ENCODE peak calls at places on chromosomes 2 and 18, in five cellular contexts. S is posterior vena cava, A is HS-5, V is NCI-H226, D is H7. C is an unnamed sample.
A peak's percentile ranks its signal among the peaks of the same experiment; 100 is the strongest.

GRCh38 chr2:105739944-105740734 is 4.6 kb upstream of the NCK2 start:
- DNase-seq in S (no peak), A (no peak), V (no peak), D (no peak), C (no peak)

GRCh38 chr2:151508519-151508918 is 98.8 kb downstream of the RIF1 start:
- DNase-seq in S (no peak), A (no peak), V (no peak), D (no peak), C (no peak)

GRCh38 chr2:2974982-2975381 is 402.6 kb downstream of the EIPR1 start:
- DNase-seq in S (no peak), A (no peak), V (no peak), D (no peak), C (no peak)

GRCh38 chr2:63050186-63050915 is at the start of gene OTX1:
- DNase-seq in S (peak; percentile 72), A (peak; percentile 53), V (peak; percentile 84), D (peak; percentile 98), C (peak; percentile 77)

GRCh38 chr18:36412778-36413177 is 115.3 kb downstream of the FHOD3 start:
- DNase-seq in S (no peak), A (no peak), V (no peak), D (peak; percentile 45), C (peak; percentile 28)

GRCh38 chr2:112153179-112153490 is 14.9 kb downstream of the FBLN7 start:
- DNase-seq in S (peak; percentile 70), A (no peak), V (no peak), D (no peak), C (no peak)

GRCh38 chr2:222272446-222273035 is 26.3 kb downstream of the PAX3 start:
- DNase-seq in S (no peak), A (no peak), V (no peak), D (no peak), C (no peak)

GRCh38 chr2:43077876-43078275 is 148.5 kb downstream of the ZFP36L2 start:
- DNase-seq in S (peak; percentile 52), A (no peak), V (no peak), D (no peak), C (no peak)

GRCh38 chr2:37829616-37830385 is 95.3 kb upstream of the RMDN2 start:
- DNase-seq in S (no peak), A (no peak), V (peak; percentile 14), D (no peak), C (no peak)

GRCh38 chr18:62523631-62524442 is 1.0 kb downstream of the ZCCHC2 start:
- DNase-seq in S (peak; percentile 88), A (no peak), V (peak; percentile 20), D (peak; percentile 78), C (peak; percentile 55)

GRCh38 chr2:38233231-38233983 is 143.7 kb downstream of the ATL2 start:
- DNase-seq in S (no peak), A (peak; percentile 61), V (peak; percentile 52), D (peak; percentile 28), C (no peak)

GRCh38 chr2:216274194-216274593 is 98.1 kb downstream of the MARCHF4 start:
- DNase-seq in S (no peak), A (no peak), V (no peak), D (no peak), C (no peak)

C was measured in foreskin keratinocyte.